ENCODE peak calls at places on chromosomes 5 and 9, in nine cellular contexts. A is A549, Y is spleen, W is AG04449, E is Caco-2, S is fibroblast of lung, J is body of pancreas, B is psoas muscle, U is right atrium auricular region. C is an unnamed sample.

GRCh38 chr5:76622973-76623596 is at the start of gene F2RL2:
- DNase-seq in A (peak; percentile 52), Y (no peak), W (no peak), E (no peak), S (peak; percentile 81), J (peak; percentile 20), B (no peak), U (peak; percentile 61), C (peak; percentile 73)

GRCh38 chr5:171906171-171906570 is 100.3 kb downstream of the FBXW11 start:
- DNase-seq in A (no peak), Y (no peak), W (no peak), E (no peak), S (no peak), J (no peak), B (no peak), U (no peak), C (no peak)

GRCh38 chr9:16154570-16155078 is 601.8 kb downstream of the CCDC171 start:
- DNase-seq in A (no peak), Y (no peak), W (no peak), E (peak; percentile 47), S (peak; percentile 37), J (peak; percentile 43), B (peak; percentile 66), U (no peak), C (no peak)

GRCh38 chr5:71957431-71957934 is 149.8 kb upstream of the MAP1B start:
- DNase-seq in A (no peak), Y (no peak), W (no peak), E (no peak), S (no peak), J (no peak), B (no peak), U (no peak), C (no peak)

GRCh38 chr5:105409695-105410094 is 1847.1 kb upstream of the NUDT12 start:
- DNase-seq in A (no peak), Y (no peak), W (no peak), E (no peak), S (no peak), J (no peak), B (no peak), U (no peak), C (no peak)

GRCh38 chr5:42454216-42454995 is 31.2 kb downstream of the GHR start:
- DNase-seq in A (no peak), Y (no peak), W (no peak), E (no peak), S (no peak), J (no peak), B (no peak), U (no peak), C (no peak)

GRCh38 chr5:125874057-125874456 is 549.2 kb upstream of the GRAMD2B start:
- DNase-seq in A (no peak), Y (no peak), W (no peak), E (no peak), S (no peak), J (no peak), B (no peak), U (no peak), C (no peak)

GRCh38 chr5:132674671-132675506 is 1.1 kb downstream of the IL4 start:
- DNase-seq in A (peak; percentile 31), Y (no peak), W (peak; percentile 91), E (no peak), S (peak; percentile 95), J (peak; percentile 50), B (no peak), U (peak; percentile 54), C (peak; percentile 90)

GRCh38 chr9:133054966-133055365 is 6.8 kb upstream of the CEL start:
- DNase-seq in A (no peak), Y (no peak), W (peak; percentile 69), E (no peak), S (peak; percentile 8), J (peak; percentile 94), B (peak; percentile 85), U (peak; percentile 78), C (peak; percentile 72)

GRCh38 chr5:119309290-119309818 is 46.5 kb upstream of the TNFAIP8 start:
- DNase-seq in A (no peak), Y (no peak), W (no peak), E (no peak), S (no peak), J (no peak), B (no peak), U (no peak), C (no peak)

GRCh38 chr5:31362931-31363568 is 168.8 kb downstream of the DROSHA start:
- DNase-seq in A (no peak), Y (no peak), W (no peak), E (no peak), S (no peak), J (no peak), B (no peak), U (no peak), C (no peak)

DNA sequence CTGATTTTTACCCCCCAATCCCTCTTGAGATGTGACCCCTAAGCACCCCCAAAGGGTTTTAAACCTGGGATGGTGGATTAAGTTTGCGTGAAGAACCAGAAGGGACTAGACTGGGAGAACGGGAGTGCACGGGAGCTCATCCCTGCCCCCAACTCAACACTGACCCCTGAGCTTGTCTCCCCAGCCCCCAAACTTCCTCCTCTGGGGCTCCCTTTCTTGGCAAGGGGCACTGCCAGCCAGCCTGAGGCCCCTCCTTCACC is 5.0 kb upstream of the SET start:
- DNase-seq in A (no peak), Y (no peak), W (no peak), E (no peak), S (no peak), J (no peak), B (no peak), U (no peak), C (no peak)
- H3K4me3 ChIP-seq in A (peak overlapping the region; percentile 69), Y (peak overlapping the region; percentile 97), W (peak overlapping the region; percentile 74), E (peak overlapping the region; percentile 83), S (peak overlapping the region; percentile 74), J (peak overlapping the region; percentile 47), B (peak overlapping the region; percentile 62), U (peak overlapping the region; percentile 60), C (peak overlapping the region; percentile 69)

GRCh38 chr5:23977996-23978395 is 470.6 kb downstream of the PRDM9 start:
- DNase-seq in A (no peak), Y (no peak), W (no peak), E (no peak), S (no peak), J (peak; percentile 27), B (no peak), U (no peak), C (no peak)
- TF ChIP-seq CTCF in A (no peak), Y (no peak), W (peak; percentile 12), E (peak; percentile 29), S (no peak), J (peak; percentile 42), B (no peak), U (no peak), C (peak; percentile 13)

GRCh38 chr9:109640232-109641078 is 139.5 kb upstream of the PALM2AKAP2 start:
- DNase-seq in A (peak; percentile 18), Y (peak; percentile 68), W (no peak), E (no peak), S (peak; percentile 39), J (peak; percentile 37), B (peak; percentile 59), U (no peak), C (peak; percentile 4)
- H3K4me3 ChIP-seq in A (peak overlapping the region; percentile 41), Y (peak overlapping the region; percentile 40), W (peak overlapping the region; percentile 44), E (no peak overlapping the region), S (peak overlapping the region; percentile 31), J (no peak overlapping the region), B (peak overlapping the region; percentile 55), U (peak overlapping the region; percentile 61), C (peak overlapping the region; percentile 9)

DNA sequence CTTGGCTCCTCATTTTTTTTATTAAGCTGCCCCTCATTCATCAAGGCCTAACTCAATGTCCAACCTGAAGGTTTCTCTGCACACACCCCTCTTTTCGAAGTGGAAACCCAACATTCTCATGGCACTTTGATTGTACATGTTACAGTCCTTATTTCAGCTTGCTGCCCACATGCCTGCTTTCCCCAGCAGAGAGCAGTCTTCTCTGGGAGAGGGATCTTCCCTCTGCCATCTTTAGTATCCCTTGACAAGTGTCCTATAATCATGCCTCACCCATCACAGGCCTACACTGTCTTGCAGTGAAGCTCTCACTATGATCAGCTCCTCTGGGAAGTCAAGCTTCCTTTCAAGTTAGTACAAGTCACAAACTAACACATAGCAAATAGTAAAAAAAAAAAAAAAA is 175.1 kb downstream of the ACER2 start:
- DNase-seq in A (no peak), Y (no peak), W (no peak), E (no peak), S (no peak), J (no peak), B (no peak), U (no peak), C (no peak)
- TF ChIP-seq CTCF in A (no peak), Y (no peak), W (no peak), E (no peak), S (no peak), J (no peak), B (no peak), U (no peak), C (no peak)

GRCh38 chr5:96933764-96934163 is 2.1 kb upstream of the LNPEP start:
- DNase-seq in A (no peak), Y (no peak), W (no peak), E (no peak), S (no peak), J (no peak), B (no peak), U (no peak), C (no peak)
- H3K4me3 ChIP-seq in A (peak overlapping the region; percentile 94), Y (peak overlapping the region; percentile 83), W (peak overlapping the region; percentile 80), E (peak overlapping the region; percentile 90), S (peak overlapping the region; percentile 74), J (no peak overlapping the region), B (peak overlapping the region; percentile 94), U (peak overlapping the region; percentile 89), C (peak overlapping the region; percentile 83)